ENCODE peak calls at places on chromosome 15, in ten cellular contexts. D is colonic mucosa, J is heart left ventricle, W is astrocyte of the cerebellum, M is heart right ventricle, R is testis, L is choroid plexus epithelial cell, T is neural progenitor cell, K is left ventricle myocardium inferior, I is tibial nerve. P is an unnamed sample.
A peak's percentile ranks its signal among the peaks of the same experiment; 100 is the strongest.

GRCh38 chr15:98330692-98331435 is 317.5 kb upstream of the IGF1R start:
- DNase-seq in J (no peak), D (no peak), T (no peak), I (no peak), R (no peak), W (no peak), K (no peak), M (no peak), L (no peak), P (no peak)

GRCh38 chr15:87604857-87605446 is 651.6 kb downstream of the NTRK3 start:
- DNase-seq in I (no peak), M (no peak), K (no peak), D (no peak), J (no peak), W (no peak), T (peak; percentile 65), R (peak; percentile 33), L (peak; percentile 46), P (peak; percentile 34)

GRCh38 chr15:37934340-37934739 is at the start of gene TMCO5A:
- DNase-seq in M (no peak), R (no peak), J (no peak), L (no peak), K (no peak), I (no peak), D (no peak), W (no peak), T (no peak), P (no peak)

GRCh38 chr15:83030021-83030420 is 18.6 kb upstream of the C15orf40 start:
- DNase-seq in R (no peak), D (no peak), T (peak; percentile 10), M (no peak), L (peak; percentile 77), K (no peak), W (peak; percentile 85), I (no peak), J (no peak), P (peak; percentile 19)

GRCh38 chr15:42392309-42393024 is 33.2 kb downstream of the CAPN3 start:
- DNase-seq in M (no peak), K (no peak), J (no peak), W (no peak), R (no peak), I (no peak), T (no peak), L (peak; percentile 15), D (peak; percentile 88), P (no peak)

GRCh38 chr15:91021516-91022074 is 799 bp downstream of the VPS33B start:
- DNase-seq in K (no peak), L (peak; percentile 11), T (no peak), W (no peak), I (no peak), R (no peak), D (no peak), M (no peak), J (no peak), P (no peak)

GRCh38 chr15:57626713-57627440 is 35.2 kb downstream of the MYZAP start:
- DNase-seq in M (peak; percentile 61), L (no peak), D (no peak), R (no peak), I (no peak), T (no peak), W (no peak), K (no peak), J (peak; percentile 43), P (no peak)

GRCh38 chr15:40941528-40942336 is 11.5 kb upstream of the CHAC1 start:
- DNase-seq in J (peak; percentile 87), M (peak; percentile 84), K (peak; percentile 81), R (peak; percentile 60), W (peak; percentile 13), L (peak; percentile 67), D (peak; percentile 81), I (peak; percentile 27), T (peak; percentile 95), P (peak; percentile 80)

GRCh38 chr15:28977377-28978010 is 91.7 kb downstream of the APBA2 start:
- DNase-seq in K (peak; percentile 32), M (no peak), J (peak; percentile 64), R (no peak), W (peak; percentile 90), T (peak; percentile 47), I (no peak), D (no peak), L (peak; percentile 96), P (peak; percentile 96)

GRCh38 chr15:39125904-39126303 is 455.0 kb upstream of the THBS1 start:
- DNase-seq in K (no peak), I (no peak), M (no peak), W (peak; percentile 27), J (no peak), R (peak; percentile 31), D (peak; percentile 42), L (peak; percentile 77), T (peak; percentile 63), P (peak; percentile 68)

GRCh38 chr15:25860885-25861866 is 2.0 kb downstream of the ATP10A start:
- DNase-seq in W (no peak), I (no peak), R (no peak), J (no peak), T (no peak), M (no peak), D (no peak), K (no peak), L (no peak), P (no peak)

GRCh38 chr15:63084806-63085205 is 36.9 kb upstream of the LACTB start:
- DNase-seq in W (no peak), L (no peak), K (no peak), R (no peak), J (no peak), D (no peak), M (no peak), I (no peak), T (no peak), P (no peak)

GRCh38 chr15:85047271-85047948 is 65.8 kb downstream of the PDE8A start:
- DNase-seq in L (peak; percentile 99), M (no peak), W (peak; percentile 96), J (peak; percentile 56), D (no peak), K (no peak), I (no peak), R (no peak), T (no peak), P (peak; percentile 98)

GRCh38 chr15:62895139-62895866 is 147.2 kb upstream of the TPM1 start:
- DNase-seq in K (no peak), I (no peak), R (no peak), M (no peak), T (no peak), L (peak; percentile 82), J (no peak), W (no peak), D (no peak), P (peak; percentile 60)

GRCh38 chr15:48336940-48337339 is 5.7 kb downstream of the DUT start:
- DNase-seq in J (no peak), R (no peak), D (no peak), M (no peak), L (peak; percentile 24), W (no peak), K (no peak), I (no peak), T (peak; percentile 68), P (no peak)

GRCh38 chr15:64772964-64773363 is 2.4 kb downstream of the RBPMS2 start:
- DNase-seq in W (no peak), D (no peak), L (no peak), T (no peak), R (no peak), I (no peak), K (no peak), M (no peak), J (no peak), P (no peak)

GRCh38 chr15:100918690-100919480 is at the start of gene LRRK1:
- DNase-seq in R (no peak), D (peak; percentile 49), J (peak; percentile 63), I (no peak), K (peak; percentile 52), L (peak; percentile 48), W (no peak), M (peak; percentile 49), T (peak; percentile 56), P (peak; percentile 64)

GRCh38 chr15:87736401-87736800 is 520.1 kb downstream of the NTRK3 start:
- DNase-seq in L (peak; percentile 39), K (no peak), T (no peak), I (no peak), J (no peak), W (peak; percentile 28), D (no peak), R (no peak), M (no peak), P (no peak)

GRCh38 chr15:71079208-71080044 is 35.8 kb upstream of the THSD4 start:
- DNase-seq in J (peak; percentile 40), R (no peak), K (peak; percentile 29), W (peak; percentile 47), L (peak; percentile 62), T (no peak), I (no peak), D (peak; percentile 77), M (peak; percentile 16), P (peak; percentile 50)
- H3K4me3 ChIP-seq in J (no peak overlapping the region), R (no peak overlapping the region), K (no peak overlapping the region), W (no peak overlapping the region), L (no peak overlapping the region), T (no peak overlapping the region), I (no peak overlapping the region), D (no peak overlapping the region), M (no peak overlapping the region), P (no peak overlapping the region)

DNA sequence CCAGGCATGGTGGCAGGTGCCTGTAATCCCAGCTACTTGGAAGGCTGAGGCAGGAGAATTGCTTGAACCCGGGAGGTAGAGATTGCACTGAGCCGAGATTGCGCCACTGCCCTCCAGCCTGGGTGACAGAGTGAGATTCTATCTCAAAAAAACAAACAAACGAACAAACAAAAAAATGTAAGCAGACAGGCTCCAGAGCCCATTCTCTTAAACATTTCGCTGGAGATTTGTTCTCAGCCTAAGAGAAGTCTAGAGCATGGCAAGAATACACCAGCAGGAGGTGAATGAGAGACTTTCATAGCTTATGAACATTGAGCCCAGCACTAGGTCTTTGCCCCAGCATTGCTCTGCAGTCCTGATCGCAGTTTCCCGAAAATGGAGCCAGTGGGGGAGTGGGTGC is 329.4 kb upstream of the TLE3 start:
- DNase-seq in K (no peak), J (no peak), I (no peak), L (peak; percentile 28), M (no peak), T (no peak), D (no peak), R (no peak), W (no peak), P (peak; percentile 34)
- TF ChIP-seq CTCF in K (no peak), J (no peak), I (no peak), L (peak; percentile 38), M (no peak), T (no peak), D (no peak), R (no peak), W (peak; percentile 19), P (no peak)

DNA sequence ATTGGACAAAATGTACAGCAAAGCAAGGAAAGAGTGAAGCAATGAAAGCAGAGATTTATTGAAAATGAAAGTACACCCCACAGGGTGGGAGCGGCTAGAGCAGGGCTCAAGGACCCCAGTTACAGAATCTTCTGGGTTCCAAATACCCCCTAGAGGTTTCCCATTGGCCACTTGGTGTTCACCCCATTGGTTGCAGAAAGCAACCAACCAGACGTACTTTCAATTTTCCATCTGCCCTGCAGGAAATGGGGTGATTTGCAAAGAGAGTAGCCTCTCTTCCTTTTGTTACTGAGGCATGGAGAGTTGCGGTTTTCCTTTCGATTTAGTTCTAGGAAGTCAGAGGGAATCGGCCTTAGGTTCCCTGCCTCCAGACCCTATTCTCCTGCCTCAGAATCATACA is 2.4 kb downstream of the PML start:
- DNase-seq in M (no peak), W (no peak), L (peak; percentile 72), I (no peak), T (no peak), J (no peak), D (no peak), R (no peak), K (no peak), P (peak; percentile 89)
- H3K4me3 ChIP-seq in M (peak overlapping the region; percentile 92), W (peak overlapping the region; percentile 96), L (peak overlapping the region; percentile 93), I (peak overlapping the region; percentile 12), T (no peak overlapping the region), J (peak overlapping the region; percentile 58), D (peak overlapping the region; percentile 68), R (no peak overlapping the region), K (peak overlapping the region; percentile 76), P (peak overlapping the region; percentile 78)

GRCh38 chr15:34724486-34724885 is 30.3 kb downstream of the GJD2 start:
- DNase-seq in L (no peak), R (no peak), K (no peak), J (no peak), W (no peak), D (no peak), M (no peak), I (no peak), T (no peak), P (no peak)
- TF ChIP-seq CTCF in L (no peak), R (no peak), K (no peak), J (no peak), W (no peak), D (no peak), M (no peak), I (no peak), T (no peak), P (no peak)